ENCODE peak calls at places on chromosomes 7 and 10, in seven cellular contexts. L, H, K, A, V, C and R are unnamed samples.

GRCh38 chr7:12490105-12490688 is 80.3 kb upstream of the SCIN start:
- DNase-seq in L (no peak), H (no peak), K (no peak), A (peak), V (no peak), C (no peak), R (no peak)

GRCh38 chr7:155955367-155955635 is 143.0 kb upstream of the SHH start:
- DNase-seq in L (no peak), H (no peak), K (no peak), A (no peak), V (no peak), C (no peak), R (no peak)

GRCh38 chr10:102632394-102633062 is 11.8 kb upstream of the TRIM8 start:
- DNase-seq in L (no peak), H (no peak), K (no peak), A (no peak), V (peak), C (no peak), R (no peak)

GRCh38 chr10:70851597-70852475 is 36.1 kb downstream of the SGPL1 start:
- DNase-seq in L (no peak), H (no peak), K (no peak), A (no peak), V (no peak), C (no peak), R (no peak)

GRCh38 chr10:17024461-17024860 is 105.2 kb downstream of the CUBN start:
- DNase-seq in L (no peak), H (no peak), K (no peak), A (no peak), V (no peak), C (no peak), R (no peak)

GRCh38 chr10:60130130-60130579 is 223.8 kb upstream of the CCDC6 start:
- DNase-seq in L (no peak), H (no peak), K (peak), A (no peak), V (peak), C (peak), R (no peak)

GRCh38 chr10:72274730-72275350 is 1.1 kb downstream of the DDIT4 start:
- DNase-seq in L (peak), H (peak), K (peak), A (peak), V (peak), C (peak), R (peak)

GRCh38 chr10:132106431-132106830 is 40.7 kb downstream of the JAKMIP3 start:
- DNase-seq in L (no peak), H (peak), K (peak), A (no peak), V (no peak), C (no peak), R (peak)

GRCh38 chr7:66250711-66251110 is 45.6 kb downstream of the TPST1 start:
- DNase-seq in L (no peak), H (no peak), K (no peak), A (peak), V (no peak), C (no peak), R (no peak)

GRCh38 chr7:130324270-130324669 is 20.3 kb upstream of the CPA5 start:
- DNase-seq in L (no peak), H (no peak), K (no peak), A (no peak), V (no peak), C (no peak), R (no peak)

GRCh38 chr10:35453855-35454532 is 117.7 kb downstream of the CCNY start:
- DNase-seq in L (no peak), H (no peak), K (no peak), A (peak), V (no peak), C (no peak), R (no peak)

GRCh38 chr7:117110480-117111315 is 157.4 kb downstream of the ST7 start:
- DNase-seq in L (no peak), H (no peak), K (peak), A (no peak), V (no peak), C (no peak), R (no peak)

GRCh38 chr7:38873433-38873832 is 35.6 kb downstream of the VPS41 start:
- DNase-seq in L (no peak), H (no peak), K (no peak), A (peak), V (no peak), C (no peak), R (no peak)

GRCh38 chr7:42159150-42159549 is 77.9 kb downstream of the GLI3 start:
- DNase-seq in L (no peak), H (no peak), K (no peak), A (no peak), V (no peak), C (no peak), R (no peak)

GRCh38 chr7:42155836-42156540 is 81.0 kb downstream of the GLI3 start:
- DNase-seq in L (no peak), H (no peak), K (no peak), A (peak), V (no peak), C (no peak), R (no peak)

GRCh38 chr7:42156957-42157721 is 79.9 kb downstream of the GLI3 start:
- DNase-seq in L (no peak), H (no peak), K (no peak), A (no peak), V (no peak), C (no peak), R (no peak)

GRCh38 chr7:42154168-42154567 is 82.8 kb downstream of the GLI3 start:
- DNase-seq in L (no peak), H (no peak), K (no peak), A (no peak), V (no peak), C (no peak), R (no peak)

DNA sequence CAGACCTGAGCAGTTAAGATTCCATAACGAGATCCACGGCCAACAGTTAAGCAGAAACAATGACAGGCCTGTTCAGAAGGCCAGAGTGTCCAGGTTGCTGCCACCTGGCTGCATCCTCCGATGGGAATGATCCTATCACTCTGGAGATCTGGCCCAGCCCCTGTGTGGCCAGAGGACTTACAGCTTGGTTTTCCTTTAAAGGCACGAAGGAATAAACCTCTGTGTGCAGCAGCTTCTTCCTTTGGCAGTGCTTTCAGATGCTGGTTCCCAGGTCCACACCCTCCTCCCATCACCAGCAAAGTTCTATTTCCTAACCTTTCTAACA is 80.5 kb downstream of the GLI3 start:
- DNase-seq in L (no peak), H (no peak), K (no peak), A (no peak), V (no peak), C (no peak), R (no peak)
- TF ChIP-seq CTCF in L (no peak), H (no peak), K (no peak), A (no peak), V (no peak), C (no peak), R (no peak)

GRCh38 chr10:100728928-100729876 is 16.2 kb upstream of the PAX2 start:
- DNase-seq in L (no peak), H (peak), K (no peak), A (peak), V (no peak), C (peak), R (no peak)
- TF ChIP-seq CTCF in L (no peak), H (no peak), K (no peak), A (peak), V (no peak), C (peak), R (peak)

GRCh38 chr10:86523348-86523747 is 1.8 kb upstream of the WAPL start:
- DNase-seq in L (no peak), H (no peak), K (no peak), A (peak), V (no peak), C (no peak), R (no peak)
- TF ChIP-seq CTCF in L (no peak), H (no peak), K (peak), A (peak), V (peak), C (no peak), R (peak)

GRCh38 chr7:121352323-121352722 is 23.5 kb downstream of the WNT16 start:
- DNase-seq in L (no peak), H (no peak), K (no peak), A (no peak), V (no peak), C (no peak), R (no peak)

DNA sequence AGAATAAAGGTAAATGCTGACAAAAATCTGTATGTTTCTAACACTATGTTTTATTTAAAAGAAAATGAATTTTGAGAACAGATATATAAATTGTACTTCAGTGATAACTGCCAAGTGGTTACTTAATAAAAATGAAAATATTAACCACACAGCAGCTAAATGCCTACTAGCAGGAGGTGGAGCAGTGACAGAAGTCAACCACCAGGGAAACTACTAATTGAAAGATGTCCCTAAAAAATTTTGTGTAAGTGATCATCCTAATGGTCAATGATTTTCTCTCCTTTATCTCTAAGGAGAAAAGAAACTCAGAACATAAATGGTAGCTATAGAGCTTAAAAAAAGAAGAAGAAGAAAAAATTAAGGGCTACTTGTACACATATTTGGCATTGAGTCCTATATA is 22.9 kb downstream of the WNT16 start:
- DNase-seq in L (no peak), H (no peak), K (no peak), A (no peak), V (no peak), C (no peak), R (no peak)
- TF ChIP-seq CTCF in L (no peak), H (no peak), K (no peak), A (no peak), V (no peak), C (no peak), R (peak)

GRCh38 chr10:61747341-61747740 is 84.6 kb downstream of the CABCOCO1 start:
- DNase-seq in L (no peak), H (no peak), K (no peak), A (no peak), V (no peak), C (no peak), R (no peak)

GRCh38 chr10:61749271-61749670 is 86.5 kb downstream of the CABCOCO1 start:
- DNase-seq in L (no peak), H (no peak), K (no peak), A (no peak), V (no peak), C (no peak), R (no peak)

GRCh38 chr10:61742812-61743211 is 80.1 kb downstream of the CABCOCO1 start:
- DNase-seq in L (no peak), H (no peak), K (no peak), A (no peak), V (no peak), C (no peak), R (no peak)

DNA sequence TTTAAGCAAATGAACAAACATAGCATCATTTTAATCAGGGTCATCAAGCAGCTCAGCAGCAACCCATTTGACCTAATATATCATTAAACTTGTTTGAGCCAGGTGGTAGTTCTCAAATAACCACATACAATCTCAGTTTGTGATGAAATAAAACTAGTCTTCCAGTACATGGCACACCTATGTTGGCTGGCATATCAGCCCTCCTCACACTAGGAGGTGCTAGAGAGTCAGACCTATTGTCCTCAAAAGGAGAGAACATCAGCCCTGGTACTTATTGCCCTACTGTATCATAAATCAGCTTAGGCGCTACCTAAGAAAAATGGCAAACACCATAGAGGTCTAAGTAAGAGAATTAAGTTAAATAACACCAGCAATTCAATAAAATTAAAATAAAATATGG is 81.7 kb downstream of the CABCOCO1 start:
- DNase-seq in L (no peak), H (no peak), K (no peak), A (no peak), V (no peak), C (no peak), R (no peak)
- TF ChIP-seq CTCF in L (no peak), H (no peak), K (peak), A (peak), V (no peak), C (no peak), R (peak)

GRCh38 chr10:126188679-126189200 is 199.5 kb downstream of the ADAM12 start:
- DNase-seq in L (no peak), H (no peak), K (no peak), A (no peak), V (no peak), C (no peak), R (no peak)
- TF ChIP-seq CTCF in L (no peak), H (no peak), K (no peak), A (no peak), V (no peak), C (no peak), R (no peak)

GRCh38 chr10:13351340-13351915 is 3.3 kb upstream of the SEPHS1 start:
- DNase-seq in L (no peak), H (no peak), K (no peak), A (no peak), V (no peak), C (no peak), R (no peak)

GRCh38 chr10:13349776-13350274 is 1.7 kb upstream of the SEPHS1 start:
- DNase-seq in L (peak), H (peak), K (peak), A (peak), V (peak), C (peak), R (no peak)

GRCh38 chr10:13354783-13355182 is 6.7 kb upstream of the SEPHS1 start:
- DNase-seq in L (no peak), H (no peak), K (no peak), A (no peak), V (no peak), C (no peak), R (no peak)

GRCh38 chr10:13356392-13356791 is 8.3 kb upstream of the SEPHS1 start:
- DNase-seq in L (no peak), H (no peak), K (no peak), A (no peak), V (no peak), C (no peak), R (no peak)

DNA sequence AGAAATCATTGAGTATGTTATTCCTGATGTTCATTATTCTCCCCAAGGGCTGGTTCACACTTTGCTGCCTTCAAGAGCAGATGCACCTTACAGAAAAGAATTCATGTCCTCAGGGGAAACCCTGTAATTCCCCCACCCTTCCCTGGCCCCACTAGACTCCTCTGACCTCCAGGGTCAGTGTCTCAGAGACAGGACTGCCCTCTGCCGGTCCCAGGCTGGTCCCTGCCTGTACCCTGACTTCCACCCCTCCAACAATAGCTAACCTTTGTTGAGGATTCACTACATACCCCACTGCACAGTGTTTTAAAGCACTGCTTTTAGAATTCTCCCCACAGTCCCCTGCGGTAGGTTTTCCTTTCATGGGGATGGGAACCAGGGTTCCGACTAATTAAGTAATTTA is 4.4 kb upstream of the SEPHS1 start:
- DNase-seq in L (no peak), H (no peak), K (no peak), A (no peak), V (no peak), C (no peak), R (no peak)
- TF ChIP-seq CTCF in L (no peak), H (no peak), K (no peak), A (no peak), V (no peak), C (no peak), R (no peak)

GRCh38 chr10:44337081-44337480 is 47.8 kb downstream of the CXCL12 start:
- DNase-seq in L (no peak), H (no peak), K (peak), A (no peak), V (no peak), C (no peak), R (no peak)

GRCh38 chr10:44335330-44336021 is 49.4 kb downstream of the CXCL12 start:
- DNase-seq in L (no peak), H (no peak), K (no peak), A (no peak), V (peak), C (no peak), R (no peak)

GRCh38 chr10:44340557-44340956 is 44.3 kb downstream of the CXCL12 start:
- DNase-seq in L (no peak), H (no peak), K (peak), A (no peak), V (no peak), C (no peak), R (no peak)

GRCh38 chr10:44341901-44342300 is 43.0 kb downstream of the CXCL12 start:
- DNase-seq in L (no peak), H (no peak), K (peak), A (no peak), V (no peak), C (no peak), R (no peak)

DNA sequence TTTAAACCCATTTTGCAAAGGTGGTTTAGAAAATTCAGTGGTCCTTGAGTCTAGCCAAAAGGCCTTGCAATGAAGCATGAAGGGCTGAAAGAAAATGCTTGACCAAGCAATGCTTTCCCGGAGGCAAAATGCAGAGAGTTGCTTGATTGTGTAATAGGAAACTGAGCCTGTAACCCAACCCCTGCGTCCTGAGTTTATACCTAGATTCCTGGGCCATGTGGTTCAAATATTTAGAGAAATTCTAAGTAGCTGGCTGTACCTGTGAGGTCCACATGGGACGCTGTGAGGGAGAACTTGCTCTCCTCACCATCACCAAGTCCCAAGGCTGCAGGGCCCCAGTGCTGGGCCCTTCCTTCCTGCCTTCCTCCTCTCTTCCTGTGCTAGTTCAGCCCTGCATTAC is 45.7 kb downstream of the CXCL12 start:
- DNase-seq in L (no peak), H (no peak), K (no peak), A (no peak), V (no peak), C (no peak), R (no peak)
- TF ChIP-seq CTCF in L (no peak), H (no peak), K (no peak), A (no peak), V (no peak), C (no peak), R (no peak)